ENCODE peak calls at places on chromosomes 11 and 22, in five cellular contexts. K is OCI-LY7, N is spleen, I is AG09319, S is anterior cingulate cortex. G is an unnamed sample.

GRCh38 chr22:28063656-28064055 is 144.6 kb upstream of the PITPNB start:
- DNase-seq in K (no peak), N (no peak), I (no peak), S (no peak), G (no peak)

GRCh38 chr11:23311986-23312940 is 452.0 kb upstream of the CCDC179 start:
- DNase-seq in K (no peak), N (no peak), I (no peak), S (no peak), G (peak; percentile 35)

GRCh38 chr22:46012881-46013281 is 35.9 kb upstream of the WNT7B start:
- DNase-seq in K (no peak), N (peak; percentile 81), I (no peak), S (no peak), G (no peak)

GRCh38 chr11:103877221-103877620 is 159.2 kb upstream of the DDI1 start:
- DNase-seq in K (peak; percentile 20), N (no peak), I (no peak), S (no peak), G (no peak)

GRCh38 chr11:19073454-19074415 is 13.2 kb upstream of the MRGPRX2 start:
- DNase-seq in K (no peak), N (no peak), I (no peak), S (no peak), G (no peak)

GRCh38 chr11:14248577-14248976 is 110.4 kb downstream of the RRAS2 start:
- DNase-seq in K (peak; percentile 45), N (no peak), I (no peak), S (peak; percentile 63), G (no peak)

GRCh38 chr22:47495102-47495501 is 732.7 kb downstream of the TBC1D22A start:
- DNase-seq in K (peak; percentile 62), N (no peak), I (no peak), S (no peak), G (no peak)

GRCh38 chr22:28923826-28924732 is 40.7 kb downstream of the ZNRF3 start:
- DNase-seq in K (no peak), N (no peak), I (no peak), S (no peak), G (no peak)

GRCh38 chr11:61975638-61976419 is 8.4 kb upstream of the FTH1 start:
- DNase-seq in K (no peak), N (peak; percentile 43), I (no peak), S (no peak), G (no peak)

GRCh38 chr22:37898441-37899181 is 7.5 kb upstream of the MICALL1 start:
- DNase-seq in K (no peak), N (no peak), I (no peak), S (no peak), G (peak; percentile 48)

GRCh38 chr11:129042503-129042902 is 99.8 kb upstream of the TP53AIP1 start:
- DNase-seq in K (no peak), N (no peak), I (no peak), S (no peak), G (no peak)

GRCh38 chr22:35380537-35381423 is at the start of gene HMOX1:
- DNase-seq in K (peak; percentile 51), N (peak; percentile 97), I (peak; percentile 89), S (peak; percentile 79), G (peak; percentile 98)

GRCh38 chr22:43706151-43706550 is 106.0 kb downstream of the EFCAB6 start:
- DNase-seq in K (no peak), N (no peak), I (no peak), S (no peak), G (no peak)

GRCh38 chr11:11451501-11452005 is 98.5 kb upstream of the CSNK2A3 start:
- DNase-seq in K (no peak), N (no peak), I (no peak), S (no peak), G (no peak)

GRCh38 chr22:44151661-44152060 is 29.1 kb upstream of the PARVG start:
- DNase-seq in K (no peak), N (no peak), I (peak; percentile 40), S (no peak), G (peak; percentile 79)